ENCODE peak calls at places on chromosomes 2 and 18, in five cellular contexts. R, I, V, B and T are unnamed samples.
A peak's percentile ranks its signal among the peaks of the same experiment; 100 is the strongest.

GRCh38 chr2:170873035-170873692 is 55.9 kb upstream of the GORASP2 start:
- ATAC-seq in R (peak; percentile 85), I (peak; percentile 88), V (peak; percentile 88), B (peak; percentile 96), T (peak; percentile 89)

GRCh38 chr2:172949522-172949921 is 126.1 kb upstream of the MAP3K20 start:
- ATAC-seq in R (no peak), I (no peak), V (no peak), B (no peak), T (no peak)

GRCh38 chr18:54776282-54776977 is 51.8 kb upstream of the RAB27B start:
- ATAC-seq in R (peak; percentile 79), I (no peak), V (peak; percentile 82), B (peak; percentile 89), T (peak; percentile 78)

GRCh38 chr2:36477744-36478143 is 120.2 kb downstream of the FEZ2 start:
- ATAC-seq in R (no peak), I (no peak), V (no peak), B (peak; percentile 46), T (no peak)

GRCh38 chr2:132448771-132449170 is 32.2 kb downstream of the GPR39 start:
- ATAC-seq in R (no peak), I (no peak), V (no peak), B (peak; percentile 38), T (peak; percentile 47)

GRCh38 chr18:2572144-2572682 is 856 bp downstream of the NDC80 start:
- ATAC-seq in R (no peak), I (no peak), V (no peak), B (no peak), T (no peak)

GRCh38 chr18:2425426-2426317 is 145.6 kb downstream of the METTL4 start:
- ATAC-seq in R (no peak), I (no peak), V (no peak), B (no peak), T (no peak)

GRCh38 chr2:101362777-101363176 is 24.5 kb downstream of the CREG2 start:
- ATAC-seq in R (no peak), I (no peak), V (no peak), B (no peak), T (no peak)

GRCh38 chr2:121825003-121825950 is 69.8 kb downstream of the TSN start:
- ATAC-seq in R (no peak), I (no peak), V (no peak), B (peak; percentile 25), T (no peak)

GRCh38 chr18:48997985-48998831 is 47.4 kb upstream of the SMAD7 start:
- ATAC-seq in R (peak; percentile 92), I (peak; percentile 63), V (peak; percentile 83), B (peak; percentile 68), T (peak; percentile 31)

GRCh38 chr2:152613235-152613634 is 104.0 kb downstream of the PRPF40A start:
- ATAC-seq in R (no peak), I (no peak), V (no peak), B (no peak), T (peak; percentile 61)

GRCh38 chr18:51339866-51340265 is 142.4 kb upstream of the MEX3C start:
- ATAC-seq in R (no peak), I (no peak), V (no peak), B (no peak), T (no peak)

GRCh38 chr2:86081724-86082123 is 24.0 kb downstream of the POLR1A start:
- ATAC-seq in R (no peak), I (no peak), V (no peak), B (no peak), T (no peak)

GRCh38 chr2:54672587-54673456 is 50.6 kb upstream of the EML6 start:
- ATAC-seq in R (no peak), I (peak; percentile 7), V (no peak), B (peak; percentile 42), T (peak; percentile 90)

GRCh38 chr2:37713258-37713700 is 41.8 kb upstream of the CDC42EP3 start:
- ATAC-seq in R (no peak), I (no peak), V (no peak), B (no peak), T (peak; percentile 72)

GRCh38 chr18:74063552-74063951 is 84.1 kb downstream of the FBXO15 start:
- ATAC-seq in R (no peak), I (no peak), V (no peak), B (no peak), T (peak; percentile 42)

GRCh38 chr2:11592671-11593574 is 59.1 kb downstream of the GREB1 start:
- ATAC-seq in R (no peak), I (no peak), V (no peak), B (no peak), T (no peak)

GRCh38 chr2:102975996-102976636 is 214.3 kb downstream of the TMEM182 start:
- ATAC-seq in R (peak; percentile 78), I (peak; percentile 65), V (peak; percentile 63), B (peak; percentile 48), T (no peak)

GRCh38 chr18:48629730-48630324 is 91.0 kb downstream of the CTIF start:
- ATAC-seq in R (peak; percentile 53), I (no peak), V (no peak), B (peak; percentile 47), T (no peak)

GRCh38 chr2:188385857-188386256 is 94.2 kb downstream of the GULP1 start:
- ATAC-seq in R (no peak), I (no peak), V (no peak), B (no peak), T (no peak)

GRCh38 chr2:78999410-78999809 is 26.1 kb upstream of the REG3G start:
- ATAC-seq in R (no peak), I (no peak), V (no peak), B (peak; percentile 66), T (no peak)

GRCh38 chr2:31401580-31401979 is 13.0 kb downstream of the XDH start:
- ATAC-seq in R (no peak), I (no peak), V (no peak), B (no peak), T (no peak)

GRCh38 chr2:147366281-147366680 is 478.5 kb upstream of the ACVR2A start:
- ATAC-seq in R (no peak), I (no peak), V (no peak), B (no peak), T (no peak)

GRCh38 chr18:10245517-10246175 is 208.8 kb upstream of the APCDD1 start:
- ATAC-seq in R (peak; percentile 35), I (peak; percentile 50), V (no peak), B (no peak), T (no peak)

GRCh38 chr2:65383571-65384488 is 48.6 kb downstream of the SPRED2 start:
- ATAC-seq in R (no peak), I (peak; percentile 58), V (peak; percentile 45), B (no peak), T (no peak)

GRCh38 chr2:205273627-205274026 is 408.7 kb upstream of the NRP2 start:
- ATAC-seq in R (no peak), I (no peak), V (no peak), B (no peak), T (no peak)

GRCh38 chr2:62410015-62410453 is 96.0 kb downstream of the TMEM17 start:
- ATAC-seq in R (no peak), I (peak; percentile 47), V (no peak), B (no peak), T (no peak)

GRCh38 chr2:46365913-46366674 is 68.9 kb downstream of the EPAS1 start:
- ATAC-seq in R (no peak), I (no peak), V (no peak), B (no peak), T (no peak)

GRCh38 chr2:64766841-64767669 is 113.3 kb upstream of the SERTAD2 start:
- ATAC-seq in R (no peak), I (peak; percentile 54), V (no peak), B (peak; percentile 34), T (peak; percentile 62)

GRCh38 chr2:215870986-215871385 is 142.4 kb downstream of the MREG start:
- ATAC-seq in R (peak; percentile 35), I (no peak), V (no peak), B (no peak), T (no peak)

GRCh38 chr2:7672685-7673071 is 755.5 kb downstream of the RNF144A start:
- ATAC-seq in R (no peak), I (no peak), V (no peak), B (no peak), T (no peak)

GRCh38 chr2:127134833-127135830 is 28.2 kb upstream of the BIN1 start:
- ATAC-seq in R (peak; percentile 86), I (peak; percentile 37), V (peak; percentile 45), B (peak; percentile 76), T (peak; percentile 80)